ENCODE peak calls at places on chromosome 9, in seven cellular contexts. N is trophoblast cell, C is H1, V is IMR-90, B is H9, F is mesendoderm, R is mesenchymal stem cell. P is an unnamed sample.

GRCh38 chr9:100315561-100315960 is 37.2 kb downstream of the TEX10 start:
- DNase-seq in N (no peak), C (no peak), V (no peak), B (no peak), F (no peak), R (no peak), P (no peak)

GRCh38 chr9:134593756-134594375 is 47.7 kb upstream of the COL5A1 start:
- DNase-seq in N (no peak), C (no peak), V (no peak), B (no peak), F (no peak), R (no peak), P (no peak)

GRCh38 chr9:72772641-72773040 is 180.2 kb downstream of the ALDH1A1 start:
- DNase-seq in N (no peak), C (no peak), V (peak; percentile 7), B (no peak), F (no peak), R (peak; percentile 5), P (no peak)

GRCh38 chr9:14030350-14030823 is 283.6 kb downstream of the NFIB start:
- DNase-seq in N (no peak), C (no peak), V (peak; percentile 66), B (no peak), F (no peak), R (peak; percentile 73), P (no peak)

GRCh38 chr9:70817306-70817705 is 304.1 kb downstream of the TRPM3 start:
- DNase-seq in N (no peak), C (no peak), V (no peak), B (no peak), F (no peak), R (no peak), P (no peak)

GRCh38 chr9:35731415-35732184 is 395 bp downstream of the TLN1 start:
- DNase-seq in N (peak; percentile 25), C (no peak), V (no peak), B (no peak), F (no peak), R (no peak), P (peak; percentile 24)

GRCh38 chr9:113475031-113475430 is 11.5 kb downstream of the RGS3 start:
- DNase-seq in N (no peak), C (no peak), V (no peak), B (no peak), F (no peak), R (no peak), P (no peak)

GRCh38 chr9:32783168-32783891 is at the start of gene TMEM215:
- DNase-seq in N (no peak), C (peak; percentile 41), V (no peak), B (peak; percentile 78), F (peak; percentile 78), R (no peak), P (peak; percentile 69)

GRCh38 chr9:110148868-110149267 is 59.1 kb downstream of the C9orf152 start:
- DNase-seq in N (no peak), C (no peak), V (no peak), B (no peak), F (no peak), R (peak; percentile 56), P (no peak)

GRCh38 chr9:110153431-110153830 is 54.5 kb downstream of the C9orf152 start:
- DNase-seq in N (no peak), C (no peak), V (no peak), B (no peak), F (no peak), R (no peak), P (no peak)

GRCh38 chr9:110155744-110156143 is 52.2 kb downstream of the C9orf152 start:
- DNase-seq in N (no peak), C (no peak), V (no peak), B (no peak), F (no peak), R (no peak), P (no peak)

GRCh38 chr9:110156416-110156815 is 51.5 kb downstream of the C9orf152 start:
- DNase-seq in N (no peak), C (no peak), V (no peak), B (no peak), F (no peak), R (no peak), P (no peak)

GRCh38 chr9:110152704-110153374 is 55.1 kb downstream of the C9orf152 start:
- DNase-seq in N (peak; percentile 69), C (no peak), V (peak; percentile 72), B (peak; percentile 41), F (peak; percentile 78), R (peak; percentile 83), P (peak; percentile 65)
- H3K27ac ChIP-seq in N (no peak overlapping the region), C (no peak overlapping the region), V (peak overlapping the region; percentile 24), B (no peak overlapping the region), F (no peak overlapping the region), R (no peak overlapping the region), P (no peak overlapping the region)

GRCh38 chr9:116901260-116901659 is 214.2 kb downstream of the TRIM32 start:
- DNase-seq in N (peak; percentile 96), C (no peak), V (peak; percentile 8), B (no peak), F (no peak), R (peak; percentile 64), P (no peak)
- H3K23ac ChIP-seq in N (no peak overlapping the region), C (no peak overlapping the region), V (no peak overlapping the region), B (no peak overlapping the region), F (no peak overlapping the region), R (no peak overlapping the region), P (no peak overlapping the region)

DNA sequence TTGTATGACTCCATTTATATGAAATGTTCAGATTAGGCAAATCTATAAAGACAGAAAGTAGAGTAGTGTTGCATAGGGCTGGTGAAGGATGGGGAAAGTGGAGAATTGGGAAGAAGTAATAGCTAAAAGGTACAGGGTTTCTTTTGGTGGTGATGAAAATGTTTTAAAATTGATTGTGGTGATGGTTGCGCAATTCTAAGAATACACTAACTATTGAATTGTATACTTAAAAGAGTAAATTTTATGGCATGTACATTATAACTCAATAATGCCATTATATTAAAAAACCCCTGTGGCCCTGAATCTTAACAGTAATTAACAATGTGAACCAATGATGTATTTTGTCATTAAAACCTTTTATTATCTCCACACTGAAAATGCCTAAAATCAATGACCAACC is 20.4 kb upstream of the DMAC1 start:
- DNase-seq in N (no peak), C (no peak), V (no peak), B (no peak), F (no peak), R (no peak), P (no peak)
- H3K27ac ChIP-seq in N (no peak overlapping the region), C (no peak overlapping the region), V (no peak overlapping the region), B (no peak overlapping the region), F (no peak overlapping the region), R (no peak overlapping the region), P (no peak overlapping the region)

GRCh38 chr9:75432386-75432785 is 344.1 kb downstream of the OSTF1 start:
- DNase-seq in N (no peak), C (no peak), V (no peak), B (no peak), F (no peak), R (no peak), P (no peak)
- H3K23ac ChIP-seq in N (no peak overlapping the region), C (no peak overlapping the region), V (no peak overlapping the region), B (no peak overlapping the region), F (no peak overlapping the region), R (no peak overlapping the region), P (no peak overlapping the region)

GRCh38 chr9:92749071-92749933 is 15.3 kb downstream of the BICD2 start:
- DNase-seq in N (no peak), C (no peak), V (no peak), B (peak; percentile 22), F (no peak), R (no peak), P (no peak)

GRCh38 chr9:92749934-92750315 is 14.7 kb downstream of the BICD2 start:
- DNase-seq in N (peak; percentile 21), C (no peak), V (peak; percentile 32), B (no peak), F (peak; percentile 76), R (peak; percentile 47), P (no peak)

GRCh38 chr9:92754091-92754740 is 10.4 kb downstream of the BICD2 start:
- DNase-seq in N (no peak), C (no peak), V (no peak), B (peak; percentile 3), F (peak; percentile 26), R (no peak), P (no peak)

GRCh38 chr9:92748233-92748497 is 16.5 kb downstream of the BICD2 start:
- DNase-seq in N (no peak), C (no peak), V (no peak), B (no peak), F (no peak), R (no peak), P (no peak)

DNA sequence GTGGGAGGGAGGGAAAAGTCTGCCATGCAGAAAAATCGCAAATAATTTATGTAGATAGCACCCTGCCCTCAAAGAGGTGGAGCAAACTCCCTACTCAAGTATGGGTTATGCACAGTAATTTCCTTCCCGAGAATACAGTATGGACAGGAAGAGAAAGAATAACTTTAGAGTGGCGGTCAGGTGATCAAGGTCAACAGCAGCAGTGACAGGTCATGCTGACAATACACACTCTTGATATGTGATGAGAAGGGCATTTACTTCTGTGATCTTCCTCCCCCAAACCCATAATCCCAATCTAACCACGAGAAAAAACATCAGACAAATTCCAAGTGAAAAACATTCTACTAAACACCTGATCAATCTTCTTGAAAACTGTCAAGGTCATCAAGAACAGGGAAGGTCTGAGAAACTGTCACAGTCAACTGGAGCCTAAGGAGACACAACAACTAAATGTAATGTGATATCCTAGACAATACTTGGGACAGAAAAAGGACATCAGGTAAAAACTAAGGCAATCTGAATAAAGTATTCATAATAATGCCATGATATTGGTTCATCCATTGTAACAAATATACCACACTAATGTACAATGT is 11.7 kb downstream of the BICD2 start:
- DNase-seq in N (no peak), C (no peak), V (no peak), B (peak; percentile 3), F (no peak), R (no peak), P (no peak)
- H3K27ac ChIP-seq in N (no peak overlapping the region), C (no peak overlapping the region), V (no peak overlapping the region), B (peak overlapping the region; percentile 26), F (no peak overlapping the region), R (no peak overlapping the region), P (no peak overlapping the region)

GRCh38 chr9:6922680-6923079 is 164.9 kb downstream of the KDM4C start:
- DNase-seq in N (peak; percentile 38), C (no peak), V (no peak), B (no peak), F (no peak), R (no peak), P (no peak)
- H3K23ac ChIP-seq in N (no peak overlapping the region), C (no peak overlapping the region), V (no peak overlapping the region), B (no peak overlapping the region), F (no peak overlapping the region), R (no peak overlapping the region), P (no peak overlapping the region)

GRCh38 chr9:98871456-98872065 is 64.1 kb downstream of the GALNT12 start:
- DNase-seq in N (no peak), C (no peak), V (no peak), B (no peak), F (no peak), R (no peak), P (no peak)

GRCh38 chr9:98870782-98871455 is 63.4 kb downstream of the GALNT12 start:
- DNase-seq in N (no peak), C (no peak), V (no peak), B (no peak), F (no peak), R (no peak), P (no peak)

GRCh38 chr9:98869078-98869745 is 61.7 kb downstream of the GALNT12 start:
- DNase-seq in N (no peak), C (no peak), V (no peak), B (no peak), F (no peak), R (no peak), P (no peak)

GRCh38 chr9:98867434-98868168 is 60.1 kb downstream of the GALNT12 start:
- DNase-seq in N (no peak), C (no peak), V (peak; percentile 92), B (no peak), F (peak; percentile 49), R (peak; percentile 88), P (no peak)

GRCh38 chr9:98869866-98870265 is 62.4 kb downstream of the GALNT12 start:
- DNase-seq in N (no peak), C (no peak), V (no peak), B (no peak), F (no peak), R (no peak), P (no peak)
- H3K27ac ChIP-seq in N (no peak overlapping the region), C (no peak overlapping the region), V (no peak overlapping the region), B (no peak overlapping the region), F (no peak overlapping the region), R (no peak overlapping the region), P (no peak overlapping the region)

P was measured in neuronal stem cell.